ENCODE peak calls at places on chromosomes 12 and 14, in seven cellular contexts. One of them, this sample, is unnamed.

GRCh38 chr12:117441751-117442150 is 80.3 kb upstream of the NOS1 start:
- DNase-seq in Right ventricle myocardium superior: peak; percentile 68
- DNase-seq in amniotic stem cell: no peak
- DNase-seq in left cardiac atrium: peak; percentile 73
- DNase-seq in prostate gland: peak; percentile 22
- DNase-seq in LoVo: peak; percentile 17
- DNase-seq in activated naive CD8-positive, alpha-beta T cell treated with anti-CD3 and anti-CD28 coated beads for 36 hours: no peak
- DNase-seq in this sample: no peak

GRCh38 chr14:68011629-68012028 is 192.1 kb downstream of the RAD51B start:
- DNase-seq in Right ventricle myocardium superior: no peak
- DNase-seq in amniotic stem cell: no peak
- DNase-seq in left cardiac atrium: no peak
- DNase-seq in prostate gland: no peak
- DNase-seq in LoVo: no peak
- DNase-seq in activated naive CD8-positive, alpha-beta T cell treated with anti-CD3 and anti-CD28 coated beads for 36 hours: no peak
- DNase-seq in this sample: no peak

GRCh38 chr14:70896981-70897380 is 10.3 kb upstream of the PCNX1 start:
- DNase-seq in Right ventricle myocardium superior: no peak
- DNase-seq in amniotic stem cell: peak; percentile 45
- DNase-seq in left cardiac atrium: no peak
- DNase-seq in prostate gland: no peak
- DNase-seq in LoVo: no peak
- DNase-seq in activated naive CD8-positive, alpha-beta T cell treated with anti-CD3 and anti-CD28 coated beads for 36 hours: no peak
- DNase-seq in this sample: no peak

GRCh38 chr14:73724696-73725095 is 10.5 kb upstream of the PNMA1 start:
- DNase-seq in Right ventricle myocardium superior: no peak
- DNase-seq in amniotic stem cell: no peak
- DNase-seq in left cardiac atrium: no peak
- DNase-seq in prostate gland: no peak
- DNase-seq in LoVo: no peak
- DNase-seq in activated naive CD8-positive, alpha-beta T cell treated with anti-CD3 and anti-CD28 coated beads for 36 hours: no peak
- DNase-seq in this sample: no peak

GRCh38 chr12:82299617-82300016 is 58.6 kb downstream of the CCDC59 start:
- DNase-seq in Right ventricle myocardium superior: no peak
- DNase-seq in amniotic stem cell: peak; percentile 22
- DNase-seq in left cardiac atrium: no peak
- DNase-seq in prostate gland: no peak
- DNase-seq in LoVo: no peak
- DNase-seq in activated naive CD8-positive, alpha-beta T cell treated with anti-CD3 and anti-CD28 coated beads for 36 hours: no peak
- DNase-seq in this sample: no peak

GRCh38 chr14:67571991-67572323 is 28.1 kb downstream of the PIGH start:
- DNase-seq in Right ventricle myocardium superior: no peak
- DNase-seq in amniotic stem cell: no peak
- DNase-seq in left cardiac atrium: no peak
- DNase-seq in prostate gland: no peak
- DNase-seq in LoVo: no peak
- DNase-seq in activated naive CD8-positive, alpha-beta T cell treated with anti-CD3 and anti-CD28 coated beads for 36 hours: no peak
- DNase-seq in this sample: no peak

GRCh38 chr14:102565331-102565887 is 27.0 kb upstream of the RCOR1 start:
- DNase-seq in Right ventricle myocardium superior: no peak
- DNase-seq in amniotic stem cell: no peak
- DNase-seq in left cardiac atrium: no peak
- DNase-seq in prostate gland: no peak
- DNase-seq in LoVo: no peak
- DNase-seq in activated naive CD8-positive, alpha-beta T cell treated with anti-CD3 and anti-CD28 coated beads for 36 hours: no peak
- DNase-seq in this sample: no peak

GRCh38 chr14:61065671-61066070 is 84.6 kb downstream of the SLC38A6 start:
- DNase-seq in Right ventricle myocardium superior: no peak
- DNase-seq in amniotic stem cell: no peak
- DNase-seq in left cardiac atrium: no peak
- DNase-seq in prostate gland: no peak
- DNase-seq in LoVo: no peak
- DNase-seq in activated naive CD8-positive, alpha-beta T cell treated with anti-CD3 and anti-CD28 coated beads for 36 hours: no peak
- DNase-seq in this sample: no peak

GRCh38 chr12:90888316-90888715 is 66.7 kb downstream of the CCER1 start:
- DNase-seq in Right ventricle myocardium superior: no peak
- DNase-seq in amniotic stem cell: no peak
- DNase-seq in left cardiac atrium: no peak
- DNase-seq in prostate gland: no peak
- DNase-seq in LoVo: no peak
- DNase-seq in activated naive CD8-positive, alpha-beta T cell treated with anti-CD3 and anti-CD28 coated beads for 36 hours: no peak
- DNase-seq in this sample: no peak

This sample was measured in HuH-7.